ENCODE peak calls at places on chromosomes 1 and 21, in six cellular contexts. B, N, C, I, Y and F are unnamed samples.

GRCh38 chr1:10692401-10693021 is 103.9 kb downstream of the CASZ1 start:
- DNase-seq in B (peak), N (no peak), C (peak), I (peak), Y (no peak), F (no peak)

GRCh38 chr1:203167026-203167912 is 8.4 kb downstream of the MYBPH start:
- DNase-seq in B (no peak), N (no peak), C (no peak), I (no peak), Y (no peak), F (no peak)

GRCh38 chr1:241918879-241919278 is 38.7 kb upstream of the BECN2 start:
- DNase-seq in B (no peak), N (no peak), C (no peak), I (no peak), Y (peak), F (peak)

GRCh38 chr1:36729289-36729688 is 246.6 kb upstream of the CSF3R start:
- DNase-seq in B (no peak), N (no peak), C (no peak), I (no peak), Y (no peak), F (no peak)

GRCh38 chr1:42476605-42477004 is 13.5 kb downstream of the CCDC30 start:
- DNase-seq in B (no peak), N (no peak), C (no peak), I (no peak), Y (no peak), F (no peak)

GRCh38 chr1:234960722-234961467 is 167.7 kb downstream of the TOMM20 start:
- DNase-seq in B (no peak), N (peak), C (no peak), I (no peak), Y (no peak), F (no peak)

GRCh38 chr1:2603521-2604155 is 17.1 kb downstream of the PRXL2B start:
- DNase-seq in B (no peak), N (no peak), C (no peak), I (no peak), Y (no peak), F (no peak)

GRCh38 chr1:167289063-167289442 is 68.4 kb downstream of the POU2F1 start:
- DNase-seq in B (no peak), N (no peak), C (no peak), I (no peak), Y (no peak), F (no peak)

GRCh38 chr1:14142397-14143095 is 442.6 kb downstream of the PRDM2 start:
- DNase-seq in B (no peak), N (no peak), C (no peak), I (no peak), Y (no peak), F (no peak)

GRCh38 chr1:183029591-183030000 is 6.4 kb downstream of the LAMC1 start:
- DNase-seq in B (no peak), N (no peak), C (peak), I (no peak), Y (peak), F (peak)

GRCh38 chr1:150808134-150808533 is at the start of gene CTSK:
- DNase-seq in B (no peak), N (no peak), C (no peak), I (no peak), Y (no peak), F (peak)

GRCh38 chr21:28482657-28483056 is 510.0 kb downstream of the LTN1 start:
- DNase-seq in B (no peak), N (no peak), C (no peak), I (no peak), Y (no peak), F (no peak)

GRCh38 chr1:37853157-37853556 is 6.2 kb downstream of the MTF1 start:
- DNase-seq in B (no peak), N (no peak), C (no peak), I (no peak), Y (no peak), F (no peak)

GRCh38 chr1:22507582-22507981 is 55.7 kb upstream of the EPHA8 start:
- DNase-seq in B (no peak), N (no peak), C (no peak), I (no peak), Y (no peak), F (no peak)

GRCh38 chr21:44742418-44743153 is 31.2 kb upstream of the TSPEAR start:
- DNase-seq in B (no peak), N (no peak), C (peak), I (no peak), Y (no peak), F (no peak)

GRCh38 chr1:68197459-68197858 is 34.9 kb downstream of the WLS start:
- DNase-seq in B (no peak), N (no peak), C (no peak), I (no peak), Y (no peak), F (no peak)

GRCh38 chr1:218024211-218024720 is 260.8 kb upstream of the RRP15 start:
- DNase-seq in B (no peak), N (no peak), C (no peak), I (no peak), Y (no peak), F (no peak)

GRCh38 chr1:237975903-237976302 is 85.2 kb upstream of the ZP4 start:
- DNase-seq in B (no peak), N (no peak), C (no peak), I (no peak), Y (no peak), F (no peak)

GRCh38 chr1:166485620-166486019 is 318.8 kb upstream of the FAM78B start:
- DNase-seq in B (no peak), N (no peak), C (no peak), I (no peak), Y (no peak), F (no peak)

GRCh38 chr1:152543808-152544207 is 22.8 kb downstream of the LCE3E start:
- DNase-seq in B (no peak), N (no peak), C (no peak), I (no peak), Y (no peak), F (no peak)

GRCh38 chr1:52263153-52263910 is 102.7 kb downstream of the CC2D1B start:
- DNase-seq in B (no peak), N (no peak), C (no peak), I (no peak), Y (no peak), F (no peak)